ENCODE peak calls at places on chromosomes 4 and X, in five cellular contexts. L is OCI-LY7, A is memory B cell, O is LHCN-M2, G is Ammon's horn. X is an unnamed sample.

GRCh38 chr4:772118-772517 is 53.8 kb downstream of the CPLX1 start:
- DNase-seq in L (no peak), A (no peak), G (no peak), O (peak), X (no peak)

GRCh38 chr4:89221175-89221867 is 86.3 kb downstream of the GPRIN3 start:
- DNase-seq in L (no peak), G (no peak), O (no peak), A (no peak), X (no peak)

GRCh38 chr4:120801171-120801758 is 121.3 kb downstream of the PRDM5 start:
- DNase-seq in L (no peak), A (no peak), G (peak), O (peak), X (no peak)

GRCh38 chrX:39677585-39677984 is 420.2 kb downstream of the BCOR start:
- DNase-seq in L (no peak), A (no peak), G (no peak), O (no peak), X (no peak)

GRCh38 chr4:75432683-75433082 is 81.5 kb downstream of the RCHY1 start:
- DNase-seq in O (peak), G (no peak), L (peak), A (no peak), X (no peak)

GRCh38 chr4:8044699-8045098 is 105.0 kb upstream of the AFAP1 start:
- DNase-seq in O (no peak), L (no peak), A (no peak), G (no peak), X (no peak)

GRCh38 chr4:7313361-7313811 is 121.0 kb downstream of the SORCS2 start:
- DNase-seq in L (no peak), G (peak), O (no peak), A (no peak), X (no peak)

GRCh38 chr4:66465111-66465510 is 794.8 kb upstream of the EPHA5 start:
- DNase-seq in L (no peak), A (no peak), G (no peak), O (peak), X (no peak)

GRCh38 chr4:2805712-2806391 is 13.0 kb downstream of the SH3BP2 start:
- DNase-seq in O (no peak), A (no peak), L (no peak), G (no peak), X (no peak)

GRCh38 chr4:2285665-2286381 is 23.9 kb upstream of the MXD4 start:
- DNase-seq in O (no peak), A (no peak), G (no peak), L (no peak), X (no peak)

GRCh38 chr4:24772061-24772705 is 23.2 kb upstream of the SOD3 start:
- DNase-seq in L (no peak), G (no peak), O (no peak), A (no peak), X (no peak)

GRCh38 chr4:170051402-170051801 is 25.2 kb upstream of the MFAP3L start:
- DNase-seq in A (no peak), L (no peak), G (no peak), O (no peak), X (no peak)

GRCh38 chrX:68841251-68842049 is 12.6 kb downstream of the EFNB1 start:
- DNase-seq in A (no peak), O (no peak), G (no peak), L (no peak), X (no peak)

GRCh38 chr4:9771069-9771468 is 10.4 kb upstream of the DRD5 start:
- DNase-seq in O (no peak), L (no peak), G (no peak), A (no peak), X (no peak)

GRCh38 chrX:65586491-65586890 is 51.9 kb upstream of the LAS1L start:
- DNase-seq in O (peak), A (no peak), L (no peak), G (no peak), X (no peak)

GRCh38 chr4:166816901-166817300 is 417.4 kb downstream of the SPOCK3 start:
- DNase-seq in G (peak), O (no peak), L (no peak), A (no peak), X (no peak)

GRCh38 chr4:24690436-24690835 is 104.9 kb upstream of the SOD3 start:
- DNase-seq in A (no peak), G (no peak), L (no peak), O (no peak), X (no peak)

GRCh38 chrX:3576886-3577516 is 136.4 kb downstream of the PRKX start:
- DNase-seq in A (no peak), G (peak), L (no peak), O (peak), X (no peak)

GRCh38 chr4:3291969-3292570 is 751 bp upstream of the RGS12 start:
- DNase-seq in G (peak), O (peak), A (no peak), L (peak), X (peak)

X was measured in cerebellum.